ENCODE peak calls at places on chromosomes 16 and 17, in eight cellular contexts. M is central memory CD4-positive, alpha-beta T cell; L is myocyte; S is kidney tubule cell; G is activated naive CD4-positive, alpha-beta T cell; T is epithelial cell of esophagus; A is transverse colon; O is omental fat pad. I is an unnamed sample.

GRCh38 chr16:17629936-17630335 is 159.2 kb upstream of the XYLT1 start:
- DNase-seq in G (no peak), S (no peak), T (no peak), M (no peak), L (no peak), A (no peak), O (no peak), I (no peak)

GRCh38 chr17:46182961-46183360 is 10.3 kb downstream of the KANSL1 start:
- DNase-seq in M (no peak), O (no peak), S (no peak), L (no peak), T (peak; percentile 44), G (no peak), A (no peak), I (no peak)

GRCh38 chr17:60602385-60602742 is 2.4 kb downstream of the PPM1D start:
- DNase-seq in L (peak; percentile 15), A (no peak), T (no peak), M (no peak), S (peak; percentile 38), O (no peak), G (no peak), I (no peak)

GRCh38 chr17:17902357-17902756 is 65.6 kb upstream of the SREBF1 start:
- DNase-seq in O (no peak), G (no peak), S (no peak), T (no peak), A (no peak), M (no peak), L (no peak), I (no peak)

GRCh38 chr17:32277284-32277683 is 11.7 kb downstream of the RHBDL3 start:
- DNase-seq in L (peak; percentile 63), M (no peak), O (no peak), S (no peak), T (peak; percentile 25), G (no peak), A (no peak), I (no peak)

GRCh38 chr16:31088459-31089183 is at the start of gene PRSS53:
- DNase-seq in L (no peak), M (no peak), A (no peak), S (no peak), O (no peak), T (no peak), G (no peak), I (no peak)

GRCh38 chr17:44794699-44795413 is 35.2 kb downstream of the GJC1 start:
- DNase-seq in T (peak; percentile 89), A (no peak), L (peak; percentile 59), G (no peak), M (no peak), O (no peak), S (peak; percentile 99), I (peak; percentile 64)

GRCh38 chr17:38447502-38448095 is 19.3 kb downstream of the ARHGAP23 start:
- DNase-seq in M (no peak), A (no peak), O (no peak), T (no peak), G (no peak), L (peak; percentile 47), S (no peak), I (no peak)

GRCh38 chr17:48048321-48049140 is at the start of gene NFE2L1:
- DNase-seq in A (peak; percentile 95), L (peak; percentile 97), G (no peak), T (peak; percentile 76), S (peak; percentile 93), M (no peak), O (peak; percentile 57), I (peak; percentile 75)

GRCh38 chr17:1398900-1399299 is 1.1 kb downstream of the YWHAE start:
- DNase-seq in A (peak; percentile 16), L (peak; percentile 30), T (peak; percentile 39), O (no peak), S (peak; percentile 64), G (no peak), M (peak; percentile 17), I (no peak)

GRCh38 chr17:19753049-19753444 is 4.9 kb upstream of the ALDH3A1 start:
- DNase-seq in L (peak; percentile 94), M (no peak), O (peak; percentile 35), G (no peak), S (peak; percentile 95), A (peak; percentile 80), T (peak; percentile 97), I (peak; percentile 67)

GRCh38 chr16:49697631-49698030 is 158.3 kb downstream of the ZNF423 start:
- DNase-seq in G (no peak), S (no peak), A (no peak), M (no peak), T (no peak), O (no peak), L (no peak), I (no peak)

GRCh38 chr16:12729448-12729847 is 74.2 kb downstream of the CPPED1 start:
- DNase-seq in L (peak; percentile 28), G (no peak), T (no peak), A (no peak), S (peak; percentile 42), M (no peak), O (no peak), I (peak; percentile 62)

GRCh38 chr16:56382901-56383355 is 42.4 kb downstream of the AMFR start:
- DNase-seq in S (peak; percentile 86), O (no peak), T (peak; percentile 85), M (no peak), G (no peak), L (no peak), A (no peak), I (no peak)

GRCh38 chr16:720507-720989 is 398 bp upstream of the ANTKMT start:
- DNase-seq in G (no peak), A (peak; percentile 46), L (peak; percentile 87), M (no peak), O (no peak), S (peak; percentile 77), T (no peak), I (no peak)

GRCh38 chr17:66949501-66949900 is 15.0 kb upstream of the CACNG4 start:
- DNase-seq in A (no peak), S (no peak), L (peak; percentile 58), M (no peak), G (no peak), O (no peak), T (peak; percentile 33), I (peak; percentile 4)

GRCh38 chr16:71658771-71659170 is 32.8 kb downstream of the MARVELD3 start:
- DNase-seq in A (peak; percentile 21), O (no peak), L (peak; percentile 41), S (peak; percentile 88), G (no peak), M (no peak), T (no peak), I (no peak)

GRCh38 chr16:578870-579405 is 9.2 kb downstream of the PIGQ start:
- DNase-seq in A (peak; percentile 79), L (no peak), S (peak; percentile 71), M (peak; percentile 57), O (peak; percentile 44), G (no peak), T (peak; percentile 77), I (no peak)

GRCh38 chr17:65261682-65262636 is 124.8 kb downstream of the RGS9 start:
- DNase-seq in S (peak; percentile 75), M (no peak), A (no peak), L (no peak), G (no peak), O (no peak), T (peak; percentile 39), I (no peak)

GRCh38 chr16:5041604-5042133 is 7.9 kb upstream of the NAGPA start:
- DNase-seq in O (no peak), S (peak; percentile 92), L (peak; percentile 47), T (peak; percentile 84), G (no peak), A (no peak), M (no peak), I (no peak)

GRCh38 chr17:80032614-80033171 is 3.0 kb downstream of the TBC1D16 start:
- DNase-seq in L (no peak), O (no peak), M (no peak), S (no peak), T (no peak), G (no peak), A (no peak), I (no peak)

GRCh38 chr16:2152695-2153506 is 2.7 kb upstream of the TRAF7 start:
- DNase-seq in M (no peak), G (no peak), S (peak; percentile 61), A (peak; percentile 51), L (no peak), T (peak; percentile 35), O (no peak), I (no peak)

GRCh38 chr16:22397459-22397858 is 23.0 kb upstream of the CDR2 start:
- DNase-seq in G (no peak), M (no peak), O (no peak), A (no peak), L (peak; percentile 80), T (peak; percentile 80), S (peak; percentile 89), I (peak; percentile 95)

GRCh38 chr17:29378495-29378894 is 11.7 kb upstream of the TAOK1 start:
- DNase-seq in M (no peak), G (no peak), L (no peak), A (no peak), T (no peak), O (no peak), S (no peak), I (no peak)

GRCh38 chr16:11349599-11350276 is 4.5 kb downstream of the RMI2 start:
- DNase-seq in A (peak; percentile 49), L (no peak), O (no peak), G (no peak), S (peak; percentile 43), T (peak; percentile 71), M (no peak), I (no peak)

GRCh38 chr16:69741951-69742904 is 12.5 kb downstream of the NOB1 start:
- DNase-seq in S (peak; percentile 74), L (no peak), T (peak; percentile 61), O (peak; percentile 78), M (no peak), A (peak; percentile 92), G (no peak), I (no peak)

GRCh38 chr17:1313270-1314005 is 34.0 kb downstream of the TRARG1 start:
- DNase-seq in S (no peak), M (no peak), L (no peak), A (no peak), T (no peak), O (no peak), G (no peak), I (no peak)

I was measured in AG09309.